ENCODE peak calls at places on chromosomes 16 and 17, in seven cellular contexts. One of them, this sample, is unnamed.
A peak's percentile ranks its signal among the peaks of the same experiment; 100 is the strongest.

GRCh38 chr16:529012-529575 is 1.6 kb downstream of the CAPN15 start:
- DNase-seq in stomach: no peak
- DNase-seq in AG04449: no peak
- DNase-seq in HL-60: no peak
- DNase-seq in upper lobe of right lung: no peak
- DNase-seq in amniotic stem cell: no peak
- DNase-seq in mucosa of gallbladder: no peak
- DNase-seq in this sample: no peak

GRCh38 chr17:8453326-8453725 is 17.6 kb downstream of the NDEL1 start:
- DNase-seq in stomach: no peak
- DNase-seq in AG04449: no peak
- DNase-seq in HL-60: no peak
- DNase-seq in upper lobe of right lung: no peak
- DNase-seq in amniotic stem cell: no peak
- DNase-seq in mucosa of gallbladder: no peak
- DNase-seq in this sample: no peak

GRCh38 chr17:29246638-29247037 is at the start of gene CRYBA1:
- DNase-seq in stomach: no peak
- DNase-seq in AG04449: no peak
- DNase-seq in HL-60: no peak
- DNase-seq in upper lobe of right lung: no peak
- DNase-seq in amniotic stem cell: no peak
- DNase-seq in mucosa of gallbladder: no peak
- DNase-seq in this sample: no peak

GRCh38 chr16:55540221-55540620 is 26.3 kb upstream of the CAPNS2 start:
- DNase-seq in stomach: no peak
- DNase-seq in AG04449: no peak
- DNase-seq in HL-60: no peak
- DNase-seq in upper lobe of right lung: no peak
- DNase-seq in amniotic stem cell: no peak
- DNase-seq in mucosa of gallbladder: no peak
- DNase-seq in this sample: no peak

GRCh38 chr17:81582769-81583168 is 30.6 kb upstream of the FAAP100 start:
- DNase-seq in stomach: no peak
- DNase-seq in AG04449: no peak
- DNase-seq in HL-60: no peak
- DNase-seq in upper lobe of right lung: no peak
- DNase-seq in amniotic stem cell: no peak
- DNase-seq in mucosa of gallbladder: no peak
- DNase-seq in this sample: no peak

GRCh38 chr16:76913046-76913445 is 277.9 kb upstream of the MON1B start:
- DNase-seq in stomach: no peak
- DNase-seq in AG04449: no peak
- DNase-seq in HL-60: no peak
- DNase-seq in upper lobe of right lung: no peak
- DNase-seq in amniotic stem cell: no peak
- DNase-seq in mucosa of gallbladder: no peak
- DNase-seq in this sample: no peak

GRCh38 chr17:13735444-13735843 is 133.7 kb upstream of the HS3ST3A1 start:
- DNase-seq in stomach: no peak
- DNase-seq in AG04449: no peak
- DNase-seq in HL-60: no peak
- DNase-seq in upper lobe of right lung: no peak
- DNase-seq in amniotic stem cell: no peak
- DNase-seq in mucosa of gallbladder: no peak
- DNase-seq in this sample: no peak

GRCh38 chr16:53429221-53429943 is 4.9 kb upstream of the RBL2 start:
- DNase-seq in stomach: no peak
- DNase-seq in AG04449: no peak
- DNase-seq in HL-60: no peak
- DNase-seq in upper lobe of right lung: no peak
- DNase-seq in amniotic stem cell: no peak
- DNase-seq in mucosa of gallbladder: peak; percentile 20
- DNase-seq in this sample: no peak

GRCh38 chr16:70713781-70714180 is 27.9 kb upstream of the MTSS2 start:
- DNase-seq in stomach: no peak
- DNase-seq in AG04449: no peak
- DNase-seq in HL-60: no peak
- DNase-seq in upper lobe of right lung: no peak
- DNase-seq in amniotic stem cell: no peak
- DNase-seq in mucosa of gallbladder: no peak
- DNase-seq in this sample: no peak

GRCh38 chr17:44655983-44656700 is at the start of gene MEIOC:
- DNase-seq in stomach: no peak
- DNase-seq in AG04449: no peak
- DNase-seq in HL-60: peak; percentile 48
- DNase-seq in upper lobe of right lung: no peak
- DNase-seq in amniotic stem cell: no peak
- DNase-seq in mucosa of gallbladder: no peak
- DNase-seq in this sample: peak; percentile 2

GRCh38 chr16:11609474-11610120 is 22.9 kb upstream of the LITAF start:
- DNase-seq in stomach: no peak
- DNase-seq in AG04449: no peak
- DNase-seq in HL-60: no peak
- DNase-seq in upper lobe of right lung: no peak
- DNase-seq in amniotic stem cell: no peak
- DNase-seq in mucosa of gallbladder: no peak
- DNase-seq in this sample: no peak

GRCh38 chr17:8375738-8376259 is 705 bp downstream of the KRABD2 start:
- DNase-seq in stomach: no peak
- DNase-seq in AG04449: no peak
- DNase-seq in HL-60: no peak
- DNase-seq in upper lobe of right lung: no peak
- DNase-seq in amniotic stem cell: no peak
- DNase-seq in mucosa of gallbladder: peak; percentile 50
- DNase-seq in this sample: no peak

GRCh38 chr17:21170829-21171228 is 43.1 kb downstream of the TMEM11 start:
- DNase-seq in stomach: no peak
- DNase-seq in AG04449: no peak
- DNase-seq in HL-60: no peak
- DNase-seq in upper lobe of right lung: no peak
- DNase-seq in amniotic stem cell: no peak
- DNase-seq in mucosa of gallbladder: no peak
- DNase-seq in this sample: no peak

GRCh38 chr16:19008770-19009169 is 25.0 kb downstream of the TMC7 start:
- DNase-seq in stomach: no peak
- DNase-seq in AG04449: peak; percentile 12
- DNase-seq in HL-60: peak; percentile 16
- DNase-seq in upper lobe of right lung: no peak
- DNase-seq in amniotic stem cell: no peak
- DNase-seq in mucosa of gallbladder: no peak
- DNase-seq in this sample: no peak

GRCh38 chr17:77316191-77316641 is 175.4 kb downstream of the SEC14L1 start:
- DNase-seq in stomach: no peak
- DNase-seq in AG04449: no peak
- DNase-seq in HL-60: no peak
- DNase-seq in upper lobe of right lung: peak; percentile 74
- DNase-seq in amniotic stem cell: peak; percentile 35
- DNase-seq in mucosa of gallbladder: no peak
- DNase-seq in this sample: no peak

GRCh38 chr17:1515640-1516402 is 591 bp downstream of the INPP5K start:
- DNase-seq in stomach: peak; percentile 64
- DNase-seq in AG04449: peak; percentile 50
- DNase-seq in HL-60: no peak
- DNase-seq in upper lobe of right lung: no peak
- DNase-seq in amniotic stem cell: peak; percentile 54
- DNase-seq in mucosa of gallbladder: peak; percentile 73
- DNase-seq in this sample: peak; percentile 33

GRCh38 chr17:924711-925480 is 54.7 kb downstream of the NXN start:
- DNase-seq in stomach: peak; percentile 52
- DNase-seq in AG04449: no peak
- DNase-seq in HL-60: no peak
- DNase-seq in upper lobe of right lung: no peak
- DNase-seq in amniotic stem cell: no peak
- DNase-seq in mucosa of gallbladder: no peak
- DNase-seq in this sample: no peak

GRCh38 chr16:19595043-19595767 is 39.7 kb downstream of the VPS35L start:
- DNase-seq in stomach: peak; percentile 62
- DNase-seq in AG04449: peak; percentile 88
- DNase-seq in HL-60: no peak
- DNase-seq in upper lobe of right lung: no peak
- DNase-seq in amniotic stem cell: no peak
- DNase-seq in mucosa of gallbladder: peak; percentile 16
- DNase-seq in this sample: no peak

GRCh38 chr17:36493956-36494355 is 7.5 kb downstream of the ZNHIT3 start:
- DNase-seq in stomach: no peak
- DNase-seq in AG04449: no peak
- DNase-seq in HL-60: no peak
- DNase-seq in upper lobe of right lung: no peak
- DNase-seq in amniotic stem cell: no peak
- DNase-seq in mucosa of gallbladder: no peak
- DNase-seq in this sample: no peak

GRCh38 chr17:82696916-82697807 is 1.3 kb downstream of the RAB40B start:
- DNase-seq in stomach: peak; percentile 34
- DNase-seq in AG04449: no peak
- DNase-seq in HL-60: no peak
- DNase-seq in upper lobe of right lung: no peak
- DNase-seq in amniotic stem cell: no peak
- DNase-seq in mucosa of gallbladder: no peak
- DNase-seq in this sample: no peak

GRCh38 chr17:1764274-1764673 is 2.4 kb downstream of the SERPINF1 start:
- DNase-seq in stomach: peak; percentile 66
- DNase-seq in AG04449: peak; percentile 44
- DNase-seq in HL-60: no peak
- DNase-seq in upper lobe of right lung: peak; percentile 74
- DNase-seq in amniotic stem cell: peak; percentile 15
- DNase-seq in mucosa of gallbladder: peak; percentile 77
- DNase-seq in this sample: peak; percentile 42

GRCh38 chr17:35944151-35944550 is 638 bp upstream of the LYZL6 start:
- DNase-seq in stomach: no peak
- DNase-seq in AG04449: no peak
- DNase-seq in HL-60: no peak
- DNase-seq in upper lobe of right lung: no peak
- DNase-seq in amniotic stem cell: no peak
- DNase-seq in mucosa of gallbladder: no peak
- DNase-seq in this sample: no peak

GRCh38 chr16:67648764-67649407 is 3.9 kb downstream of the CARMIL2 start:
- DNase-seq in stomach: no peak
- DNase-seq in AG04449: no peak
- DNase-seq in HL-60: no peak
- DNase-seq in upper lobe of right lung: no peak
- DNase-seq in amniotic stem cell: no peak
- DNase-seq in mucosa of gallbladder: no peak
- DNase-seq in this sample: no peak

GRCh38 chr17:80510132-80510531 is 33.7 kb upstream of the NPTX1 start:
- DNase-seq in stomach: no peak
- DNase-seq in AG04449: no peak
- DNase-seq in HL-60: no peak
- DNase-seq in upper lobe of right lung: no peak
- DNase-seq in amniotic stem cell: no peak
- DNase-seq in mucosa of gallbladder: no peak
- DNase-seq in this sample: no peak

GRCh38 chr17:33021731-33022408 is 30.2 kb downstream of the SPACA3 start:
- DNase-seq in stomach: no peak
- DNase-seq in AG04449: no peak
- DNase-seq in HL-60: no peak
- DNase-seq in upper lobe of right lung: no peak
- DNase-seq in amniotic stem cell: no peak
- DNase-seq in mucosa of gallbladder: no peak
- DNase-seq in this sample: no peak

GRCh38 chr17:65548570-65548969 is 12.9 kb downstream of the AXIN2 start:
- DNase-seq in stomach: no peak
- DNase-seq in AG04449: no peak
- DNase-seq in HL-60: no peak
- DNase-seq in upper lobe of right lung: no peak
- DNase-seq in amniotic stem cell: no peak
- DNase-seq in mucosa of gallbladder: no peak
- DNase-seq in this sample: no peak

GRCh38 chr17:79095345-79096055 is 20.9 kb downstream of the ENGASE start:
- DNase-seq in stomach: no peak
- DNase-seq in AG04449: no peak
- DNase-seq in HL-60: no peak
- DNase-seq in upper lobe of right lung: no peak
- DNase-seq in amniotic stem cell: no peak
- DNase-seq in mucosa of gallbladder: no peak
- DNase-seq in this sample: no peak

GRCh38 chr16:28623172-28623711 is 13.4 kb upstream of the SULT1A1 start:
- DNase-seq in stomach: peak; percentile 77
- DNase-seq in AG04449: no peak
- DNase-seq in HL-60: no peak
- DNase-seq in upper lobe of right lung: peak; percentile 88
- DNase-seq in amniotic stem cell: no peak
- DNase-seq in mucosa of gallbladder: no peak
- DNase-seq in this sample: peak; percentile 42

GRCh38 chr17:1834378-1835149 is 4.8 kb downstream of the RPA1 start:
- DNase-seq in stomach: no peak
- DNase-seq in AG04449: no peak
- DNase-seq in HL-60: no peak
- DNase-seq in upper lobe of right lung: no peak
- DNase-seq in amniotic stem cell: no peak
- DNase-seq in mucosa of gallbladder: no peak
- DNase-seq in this sample: no peak